ENCODE peak calls at places on chromosomes 11 and 22, in nine cellular contexts. E is Calu3, M is ascending aorta, H is GM10248, A is body of pancreas, Z is fibroblast of the aortic adventitia, V is cardiac muscle cell, I is A673, S is cardiac fibroblast. D is an unnamed sample.

GRCh38 chr22:34973926-34974325 is 92.0 kb upstream of the ISX start:
- DNase-seq in E (no peak), M (no peak), H (no peak), A (no peak), Z (no peak), V (no peak), I (no peak), S (no peak), D (no peak)

GRCh38 chr11:103110406-103110805 is 1.2 kb downstream of the DYNC2H1 start:
- DNase-seq in E (no peak), M (no peak), H (no peak), A (no peak), Z (peak), V (peak), I (peak), S (peak), D (no peak)

GRCh38 chr22:27726726-27727449 is 74.7 kb downstream of the MN1 start:
- DNase-seq in E (peak), M (peak), H (no peak), A (peak), Z (peak), V (peak), I (peak), S (peak), D (no peak)

GRCh38 chr11:73320786-73321325 is 12.8 kb downstream of the ARHGEF17 start:
- DNase-seq in E (no peak), M (peak), H (no peak), A (no peak), Z (peak), V (peak), I (no peak), S (peak), D (no peak)

GRCh38 chr22:36816635-36817428 is at the start of gene PVALB:
- DNase-seq in E (peak), M (no peak), H (no peak), A (peak), Z (peak), V (peak), I (peak), S (peak), D (peak)

GRCh38 chr11:69497221-69497787 is 15.8 kb downstream of the LINC01488 start:
- DNase-seq in E (peak), M (peak), H (no peak), A (peak), Z (peak), V (peak), I (peak), S (peak), D (no peak)

GRCh38 chr11:75576445-75577049 is 14.5 kb downstream of the SERPINH1 start:
- DNase-seq in E (peak), M (no peak), H (peak), A (peak), Z (peak), V (peak), I (no peak), S (peak), D (peak)

GRCh38 chr11:125315088-125315740 is 150.7 kb downstream of the PKNOX2 start:
- DNase-seq in E (no peak), M (no peak), H (no peak), A (peak), Z (peak), V (peak), I (no peak), S (peak), D (no peak)

GRCh38 chr11:72240461-72241289 is 3.3 kb downstream of the PHOX2A start:
- DNase-seq in E (no peak), M (no peak), H (peak), A (no peak), Z (peak), V (peak), I (no peak), S (peak), D (peak)

GRCh38 chr22:31394326-31394725 is 5.1 kb upstream of the DRG1 start:
- DNase-seq in E (no peak), M (no peak), H (no peak), A (no peak), Z (peak), V (no peak), I (no peak), S (peak), D (no peak)

GRCh38 chr22:48858856-48859255 is 968.8 kb downstream of the BRD1 start:
- DNase-seq in E (no peak), M (peak), H (no peak), A (no peak), Z (no peak), V (no peak), I (no peak), S (no peak), D (no peak)

GRCh38 chr11:73229321-73230275 is 11.5 kb downstream of the P2RY2 start:
- DNase-seq in E (no peak), M (peak), H (no peak), A (no peak), Z (no peak), V (no peak), I (no peak), S (no peak), D (no peak)

GRCh38 chr11:116853461-116854073 is 16.1 kb upstream of the APOA1 start:
- DNase-seq in E (peak), M (no peak), H (peak), A (peak), Z (peak), V (peak), I (peak), S (peak), D (peak)

GRCh38 chr11:69587454-69588081 is 53.4 kb upstream of the CCND1 start:
- DNase-seq in E (no peak), M (peak), H (no peak), A (no peak), Z (peak), V (peak), I (no peak), S (peak), D (no peak)

GRCh38 chr11:10407055-10407454 is 48.0 kb upstream of the AMPD3 start:
- DNase-seq in E (no peak), M (no peak), H (no peak), A (no peak), Z (peak), V (no peak), I (peak), S (peak), D (no peak)

GRCh38 chr11:2459016-2459725 is 14.4 kb downstream of the KCNQ1 start:
- DNase-seq in E (no peak), M (peak), H (no peak), A (no peak), Z (no peak), V (no peak), I (no peak), S (no peak), D (no peak)

GRCh38 chr11:74672956-74673895 is 58.0 kb downstream of the CHRDL2 start:
- DNase-seq in E (peak), M (peak), H (no peak), A (peak), Z (peak), V (peak), I (peak), S (peak), D (no peak)

GRCh38 chr11:83047515-83048225 is 24.0 kb downstream of the RAB30 start:
- DNase-seq in E (no peak), M (no peak), H (no peak), A (no peak), Z (peak), V (no peak), I (no peak), S (peak), D (no peak)

GRCh38 chr11:119974467-119974866 is 163.4 kb downstream of the TRIM29 start:
- DNase-seq in E (no peak), M (no peak), H (no peak), A (no peak), Z (no peak), V (no peak), I (no peak), S (no peak), D (no peak)

GRCh38 chr11:129384415-129384814 is 8.8 kb downstream of the BARX2 start:
- DNase-seq in E (no peak), M (no peak), H (no peak), A (no peak), Z (no peak), V (no peak), I (no peak), S (no peak), D (no peak)

GRCh38 chr11:1475841-1476240 is 10.7 kb downstream of the MOB2 start:
- DNase-seq in E (no peak), M (no peak), H (no peak), A (no peak), Z (no peak), V (no peak), I (no peak), S (no peak), D (no peak)

GRCh38 chr11:70343631-70344030 is 54.7 kb upstream of the CTTN start:
- DNase-seq in E (no peak), M (no peak), H (no peak), A (no peak), Z (no peak), V (no peak), I (no peak), S (no peak), D (no peak)

GRCh38 chr11:34359548-34359891 is 1.7 kb upstream of the ABTB2 start:
- DNase-seq in E (no peak), M (no peak), H (no peak), A (no peak), Z (no peak), V (no peak), I (no peak), S (no peak), D (no peak)

GRCh38 chr22:50002791-50003190 is 9.8 kb downstream of the IL17REL start:
- DNase-seq in E (no peak), M (no peak), H (no peak), A (no peak), Z (no peak), V (peak), I (no peak), S (peak), D (no peak)

GRCh38 chr11:35682230-35683195 is 19.9 kb downstream of the TRIM44 start:
- DNase-seq in E (peak), M (no peak), H (no peak), A (peak), Z (peak), V (no peak), I (peak), S (peak), D (no peak)

GRCh38 chr22:32080904-32081303 is 37.8 kb downstream of the SLC5A1 start:
- DNase-seq in E (peak), M (no peak), H (peak), A (peak), Z (peak), V (peak), I (peak), S (peak), D (peak)

GRCh38 chr11:64441127-64441526 is 82.2 kb downstream of the RPS6KA4 start:
- DNase-seq in E (no peak), M (no peak), H (no peak), A (no peak), Z (no peak), V (no peak), I (no peak), S (no peak), D (no peak)

GRCh38 chr11:315516-315994 is 1.7 kb downstream of the IFITM1 start:
- DNase-seq in E (no peak), M (no peak), H (no peak), A (no peak), Z (no peak), V (no peak), I (no peak), S (no peak), D (peak)
- TF ChIP-seq CTCF in E (no peak), M (no peak), H (no peak), A (no peak), Z (no peak), V (no peak), I (no peak), S (no peak), D (no peak)

DNA sequence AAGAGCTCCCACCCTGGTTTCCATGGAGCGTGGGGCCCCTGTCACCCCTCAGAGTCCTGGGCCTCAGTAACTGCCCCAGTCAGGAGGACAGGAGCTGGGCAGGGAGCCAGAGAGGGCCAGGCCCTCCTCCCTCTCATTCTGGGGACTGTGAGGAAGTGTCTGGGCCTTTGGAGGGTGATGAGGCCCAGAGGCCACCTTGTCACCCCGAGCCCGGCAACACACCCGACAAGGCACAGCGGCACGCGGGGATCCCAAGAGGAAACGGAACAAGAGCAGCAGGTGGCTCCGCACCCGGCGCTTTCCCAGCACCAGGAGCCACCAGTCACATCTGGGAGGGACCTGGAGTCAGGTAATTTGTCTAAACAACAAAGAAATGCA is 72.1 kb downstream of the CELSR1 start:
- DNase-seq in E (no peak), M (no peak), H (no peak), A (no peak), Z (no peak), V (no peak), I (no peak), S (no peak), D (no peak)
- TF ChIP-seq CTCF in E (no peak), M (no peak), H (no peak), A (no peak), Z (no peak), V (no peak), I (no peak), S (no peak), D (no peak)

GRCh38 chr22:21947040-21948014 is 5.3 kb downstream of the PPM1F start:
- DNase-seq in E (no peak), M (no peak), H (no peak), A (no peak), Z (peak), V (peak), I (peak), S (peak), D (no peak)
- TF ChIP-seq CTCF in E (no peak), M (peak), H (no peak), A (no peak), Z (peak), V (peak), I (peak), S (peak), D (no peak)

GRCh38 chr11:67260406-67260805 is 5.9 kb upstream of the GRK2 start:
- DNase-seq in E (no peak), M (no peak), H (no peak), A (no peak), Z (no peak), V (no peak), I (no peak), S (no peak), D (no peak)

GRCh38 chr11:67262731-67263675 is 3.3 kb upstream of the GRK2 start:
- DNase-seq in E (peak), M (peak), H (peak), A (peak), Z (peak), V (peak), I (peak), S (peak), D (peak)

GRCh38 chr11:67264260-67264659 is 2.0 kb upstream of the GRK2 start:
- DNase-seq in E (no peak), M (no peak), H (no peak), A (no peak), Z (no peak), V (no peak), I (no peak), S (no peak), D (no peak)

GRCh38 chr11:67261942-67262681 is 4.2 kb upstream of the GRK2 start:
- DNase-seq in E (no peak), M (no peak), H (no peak), A (no peak), Z (no peak), V (no peak), I (no peak), S (no peak), D (no peak)

DNA sequence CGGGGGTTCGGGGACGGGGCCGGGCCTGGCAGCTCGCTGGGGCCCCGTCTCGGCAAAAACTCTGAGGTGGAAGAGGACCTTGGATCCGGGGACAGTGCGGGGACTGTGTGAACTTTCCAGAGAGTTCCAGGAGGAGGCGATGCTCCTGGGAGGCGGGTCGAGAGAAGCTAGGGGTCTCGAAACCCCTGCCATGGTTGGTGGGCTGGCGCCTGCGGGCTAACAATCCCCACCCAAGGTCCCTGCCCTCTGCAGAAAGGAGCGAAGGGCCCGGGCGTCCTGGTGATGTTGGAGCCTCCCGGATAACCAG is 4.7 kb upstream of the GRK2 start:
- DNase-seq in E (no peak), M (no peak), H (no peak), A (no peak), Z (no peak), V (no peak), I (no peak), S (no peak), D (no peak)
- TF ChIP-seq CTCF in E (no peak), M (peak), H (no peak), A (no peak), Z (peak), V (peak), I (peak), S (peak), D (no peak)

GRCh38 chr22:21726650-21727049 is 8.9 kb downstream of the YPEL1 start:
- DNase-seq in E (no peak), M (no peak), H (peak), A (peak), Z (no peak), V (no peak), I (peak), S (no peak), D (peak)
- TF ChIP-seq CTCF in E (no peak), M (no peak), H (peak), A (no peak), Z (no peak), V (no peak), I (peak), S (peak), D (peak)

GRCh38 chr11:114058026-114058706 is 1.3 kb upstream of the ZBTB16 start:
- DNase-seq in E (no peak), M (peak), H (no peak), A (peak), Z (no peak), V (peak), I (no peak), S (peak), D (no peak)

GRCh38 chr11:114059984-114060401 is 482 bp downstream of the ZBTB16 start:
- DNase-seq in E (no peak), M (no peak), H (no peak), A (no peak), Z (no peak), V (peak), I (peak), S (peak), D (peak)

GRCh38 chr11:114059278-114059983 is at the start of gene ZBTB16:
- DNase-seq in E (no peak), M (peak), H (no peak), A (peak), Z (no peak), V (peak), I (peak), S (peak), D (peak)

GRCh38 chr11:114057605-114058004 is 1.9 kb upstream of the ZBTB16 start:
- DNase-seq in E (no peak), M (no peak), H (no peak), A (no peak), Z (no peak), V (no peak), I (no peak), S (no peak), D (no peak)

DNA sequence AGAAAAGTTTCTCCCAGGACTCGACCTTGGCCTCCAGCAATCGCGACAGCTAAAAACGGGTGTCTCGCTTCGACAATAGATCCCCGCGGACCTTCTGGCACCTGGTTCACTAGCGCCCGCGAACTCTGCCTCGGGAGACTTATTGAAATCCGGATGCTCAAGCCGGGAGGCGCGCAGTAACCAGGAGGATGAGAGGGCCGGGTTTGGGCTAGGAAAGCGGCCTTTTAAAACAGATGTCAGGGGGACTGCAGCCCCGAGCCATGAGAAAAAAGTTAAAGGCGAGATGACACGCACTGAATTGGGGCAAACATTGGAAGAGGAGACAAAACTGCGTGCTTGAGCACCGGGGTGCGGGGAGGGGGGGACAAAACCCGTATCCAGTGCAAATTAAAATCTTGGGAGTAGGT is 637 bp upstream of the ZBTB16 start:
- DNase-seq in E (no peak), M (peak), H (no peak), A (no peak), Z (no peak), V (peak), I (no peak), S (peak), D (no peak)
- TF ChIP-seq CTCF in E (no peak), M (no peak), H (no peak), A (no peak), Z (no peak), V (no peak), I (no peak), S (no peak), D (no peak)

GRCh38 chr11:118325283-118325682 is 17.2 kb downstream of the CD3D start:
- DNase-seq in E (no peak), M (no peak), H (no peak), A (no peak), Z (no peak), V (no peak), I (no peak), S (no peak), D (no peak)

GRCh38 chr11:118328745-118329144 is 13.8 kb downstream of the CD3D start:
- DNase-seq in E (no peak), M (no peak), H (no peak), A (no peak), Z (no peak), V (no peak), I (no peak), S (no peak), D (no peak)
- TF ChIP-seq CTCF in E (no peak), M (no peak), H (no peak), A (no peak), Z (no peak), V (no peak), I (no peak), S (no peak), D (no peak)

GRCh38 chr22:23243006-23243573 is 62.8 kb downstream of the BCR start:
- DNase-seq in E (no peak), M (no peak), H (peak), A (no peak), Z (no peak), V (no peak), I (peak), S (no peak), D (peak)

GRCh38 chr22:23240639-23241389 is 60.5 kb downstream of the BCR start:
- DNase-seq in E (peak), M (no peak), H (no peak), A (no peak), Z (no peak), V (no peak), I (peak), S (peak), D (peak)

GRCh38 chr22:23241562-23242472 is 61.5 kb downstream of the BCR start:
- DNase-seq in E (no peak), M (no peak), H (no peak), A (no peak), Z (no peak), V (no peak), I (no peak), S (no peak), D (no peak)

GRCh38 chr22:23243859-23244689 is 63.8 kb downstream of the BCR start:
- DNase-seq in E (no peak), M (no peak), H (no peak), A (no peak), Z (no peak), V (no peak), I (no peak), S (no peak), D (no peak)

DNA sequence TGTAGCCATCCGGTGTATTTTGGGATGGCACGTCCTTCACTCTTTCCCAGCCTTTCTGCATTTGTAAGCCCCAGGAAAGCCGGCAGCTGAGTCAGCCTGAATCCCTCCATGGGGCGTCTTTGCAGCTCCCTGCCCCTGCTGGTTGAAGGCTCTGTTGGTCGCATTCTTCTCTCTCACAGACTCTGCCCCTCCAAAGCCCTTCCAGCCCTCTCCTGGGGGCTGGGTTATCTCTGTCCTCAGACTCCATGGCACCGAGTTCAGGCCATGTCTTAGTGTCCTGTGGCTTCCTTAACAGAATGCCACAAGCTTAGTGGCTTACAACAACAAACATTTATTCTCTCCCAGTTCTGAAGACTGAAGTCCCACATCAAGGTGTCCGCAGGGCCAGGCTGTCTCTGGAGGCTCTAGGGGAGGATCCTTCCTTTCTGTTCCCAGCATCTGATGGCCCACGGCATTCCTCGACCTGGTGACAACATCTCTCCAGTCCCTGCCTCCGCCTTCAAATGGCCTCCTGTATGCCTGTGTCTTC is 62.2 kb downstream of the BCR start:
- DNase-seq in E (no peak), M (no peak), H (no peak), A (no peak), Z (no peak), V (no peak), I (peak), S (no peak), D (peak)
- TF ChIP-seq CTCF in E (no peak), M (no peak), H (no peak), A (no peak), Z (peak), V (peak), I (peak), S (no peak), D (no peak)

GRCh38 chr11:106286881-106287504 is 209.5 kb downstream of the AASDHPPT start:
- DNase-seq in E (no peak), M (no peak), H (no peak), A (no peak), Z (no peak), V (no peak), I (no peak), S (no peak), D (no peak)

GRCh38 chr11:106288988-106289387 is 211.5 kb downstream of the AASDHPPT start:
- DNase-seq in E (no peak), M (no peak), H (no peak), A (no peak), Z (no peak), V (no peak), I (no peak), S (no peak), D (no peak)

GRCh38 chr11:106288057-106288456 is 210.6 kb downstream of the AASDHPPT start:
- DNase-seq in E (no peak), M (no peak), H (no peak), A (no peak), Z (no peak), V (no peak), I (no peak), S (no peak), D (no peak)
- TF ChIP-seq CTCF in E (no peak), M (no peak), H (no peak), A (no peak), Z (no peak), V (no peak), I (no peak), S (no peak), D (no peak)

D was measured in activated CD8-positive, alpha-beta T cell treated with anti-CD3 and anti-CD28 coated beads for 36 hours.